ENCODE peak calls at places on chromosomes 3 and 15, in ten cellular contexts. One of them, this sample, is unnamed.

GRCh38 chr3:134367869-134368750 is 6.1 kb downstream of the AMOTL2 start:
- DNase-seq in nephron progenitor cell: no peak
- DNase-seq in fibroblast of the conjunctiva: no peak
- DNase-seq in memory B cell: no peak
- DNase-seq in A673: no peak
- DNase-seq in IMR-90: no peak
- DNase-seq in NCI-H510A: no peak
- DNase-seq in T-helper 2 cell: no peak
- DNase-seq in activated CD8-positive, alpha-beta memory T cell treated with anti-CD3 and anti-CD28 coated beads for 48 hours: no peak
- DNase-seq in ELR: no peak
- DNase-seq in this sample: no peak

GRCh38 chr3:114649331-114649730 is 355.5 kb downstream of the TIGIT start:
- DNase-seq in nephron progenitor cell: no peak
- DNase-seq in fibroblast of the conjunctiva: no peak
- DNase-seq in memory B cell: no peak
- DNase-seq in A673: no peak
- DNase-seq in IMR-90: peak
- DNase-seq in NCI-H510A: no peak
- DNase-seq in T-helper 2 cell: no peak
- DNase-seq in activated CD8-positive, alpha-beta memory T cell treated with anti-CD3 and anti-CD28 coated beads for 48 hours: no peak
- DNase-seq in ELR: peak
- DNase-seq in this sample: peak

GRCh38 chr3:193594946-193595689 is 2.1 kb downstream of the OPA1 start:
- DNase-seq in nephron progenitor cell: no peak
- DNase-seq in fibroblast of the conjunctiva: no peak
- DNase-seq in memory B cell: no peak
- DNase-seq in A673: no peak
- DNase-seq in IMR-90: peak
- DNase-seq in NCI-H510A: no peak
- DNase-seq in T-helper 2 cell: no peak
- DNase-seq in activated CD8-positive, alpha-beta memory T cell treated with anti-CD3 and anti-CD28 coated beads for 48 hours: no peak
- DNase-seq in ELR: peak
- DNase-seq in this sample: no peak

GRCh38 chr3:9402410-9403228 is 5.2 kb downstream of the SETD5 start:
- DNase-seq in nephron progenitor cell: peak
- DNase-seq in fibroblast of the conjunctiva: no peak
- DNase-seq in memory B cell: no peak
- DNase-seq in A673: peak
- DNase-seq in IMR-90: peak
- DNase-seq in NCI-H510A: peak
- DNase-seq in T-helper 2 cell: no peak
- DNase-seq in activated CD8-positive, alpha-beta memory T cell treated with anti-CD3 and anti-CD28 coated beads for 48 hours: no peak
- DNase-seq in ELR: peak
- DNase-seq in this sample: peak

GRCh38 chr3:172173316-172174271 is 134.2 kb downstream of the FNDC3B start:
- DNase-seq in nephron progenitor cell: peak
- DNase-seq in fibroblast of the conjunctiva: no peak
- DNase-seq in memory B cell: no peak
- DNase-seq in A673: no peak
- DNase-seq in IMR-90: no peak
- DNase-seq in NCI-H510A: no peak
- DNase-seq in T-helper 2 cell: peak
- DNase-seq in activated CD8-positive, alpha-beta memory T cell treated with anti-CD3 and anti-CD28 coated beads for 48 hours: no peak
- DNase-seq in ELR: no peak
- DNase-seq in this sample: no peak

GRCh38 chr3:20040476-20041196 is 390 bp downstream of the KAT2B start:
- DNase-seq in nephron progenitor cell: peak
- DNase-seq in fibroblast of the conjunctiva: peak
- DNase-seq in memory B cell: peak
- DNase-seq in A673: peak
- DNase-seq in IMR-90: peak
- DNase-seq in NCI-H510A: peak
- DNase-seq in T-helper 2 cell: peak
- DNase-seq in activated CD8-positive, alpha-beta memory T cell treated with anti-CD3 and anti-CD28 coated beads for 48 hours: peak
- DNase-seq in ELR: peak
- DNase-seq in this sample: peak

GRCh38 chr3:173395412-173396181 is 1.9 kb upstream of the NLGN1 start:
- DNase-seq in nephron progenitor cell: peak
- DNase-seq in fibroblast of the conjunctiva: peak
- DNase-seq in memory B cell: no peak
- DNase-seq in A673: peak
- DNase-seq in IMR-90: peak
- DNase-seq in NCI-H510A: peak
- DNase-seq in T-helper 2 cell: peak
- DNase-seq in activated CD8-positive, alpha-beta memory T cell treated with anti-CD3 and anti-CD28 coated beads for 48 hours: no peak
- DNase-seq in ELR: peak
- DNase-seq in this sample: peak

GRCh38 chr3:168395551-168395950 is 299.8 kb upstream of the GOLIM4 start:
- DNase-seq in nephron progenitor cell: no peak
- DNase-seq in fibroblast of the conjunctiva: no peak
- DNase-seq in memory B cell: no peak
- DNase-seq in A673: no peak
- DNase-seq in IMR-90: no peak
- DNase-seq in NCI-H510A: no peak
- DNase-seq in T-helper 2 cell: no peak
- DNase-seq in activated CD8-positive, alpha-beta memory T cell treated with anti-CD3 and anti-CD28 coated beads for 48 hours: no peak
- DNase-seq in ELR: no peak
- DNase-seq in this sample: no peak

GRCh38 chr3:32423956-32424558 is 32.4 kb downstream of the CMTM7 start:
- DNase-seq in nephron progenitor cell: no peak
- DNase-seq in fibroblast of the conjunctiva: no peak
- DNase-seq in memory B cell: no peak
- DNase-seq in A673: no peak
- DNase-seq in IMR-90: no peak
- DNase-seq in NCI-H510A: no peak
- DNase-seq in T-helper 2 cell: peak
- DNase-seq in activated CD8-positive, alpha-beta memory T cell treated with anti-CD3 and anti-CD28 coated beads for 48 hours: no peak
- DNase-seq in ELR: no peak
- DNase-seq in this sample: no peak

GRCh38 chr15:65410036-65410435 is 12.7 kb downstream of the IGDCC4 start:
- DNase-seq in nephron progenitor cell: no peak
- DNase-seq in fibroblast of the conjunctiva: no peak
- DNase-seq in memory B cell: no peak
- DNase-seq in A673: no peak
- DNase-seq in IMR-90: no peak
- DNase-seq in NCI-H510A: no peak
- DNase-seq in T-helper 2 cell: no peak
- DNase-seq in activated CD8-positive, alpha-beta memory T cell treated with anti-CD3 and anti-CD28 coated beads for 48 hours: no peak
- DNase-seq in ELR: no peak
- DNase-seq in this sample: no peak

GRCh38 chr3:186386883-186387560 is 25.0 kb upstream of the DGKG start:
- DNase-seq in nephron progenitor cell: no peak
- DNase-seq in fibroblast of the conjunctiva: no peak
- DNase-seq in memory B cell: no peak
- DNase-seq in A673: no peak
- DNase-seq in IMR-90: no peak
- DNase-seq in NCI-H510A: no peak
- DNase-seq in T-helper 2 cell: no peak
- DNase-seq in activated CD8-positive, alpha-beta memory T cell treated with anti-CD3 and anti-CD28 coated beads for 48 hours: no peak
- DNase-seq in ELR: no peak
- DNase-seq in this sample: peak

GRCh38 chr3:2268779-2269178 is 170.1 kb downstream of the CNTN4 start:
- DNase-seq in nephron progenitor cell: no peak
- DNase-seq in fibroblast of the conjunctiva: no peak
- DNase-seq in memory B cell: no peak
- DNase-seq in A673: peak
- DNase-seq in IMR-90: no peak
- DNase-seq in NCI-H510A: no peak
- DNase-seq in T-helper 2 cell: no peak
- DNase-seq in activated CD8-positive, alpha-beta memory T cell treated with anti-CD3 and anti-CD28 coated beads for 48 hours: no peak
- DNase-seq in ELR: no peak
- DNase-seq in this sample: peak

GRCh38 chr3:59542276-59542675 is 492.5 kb upstream of the CFAP20DC start:
- DNase-seq in nephron progenitor cell: no peak
- DNase-seq in fibroblast of the conjunctiva: no peak
- DNase-seq in memory B cell: no peak
- DNase-seq in A673: no peak
- DNase-seq in IMR-90: no peak
- DNase-seq in NCI-H510A: no peak
- DNase-seq in T-helper 2 cell: peak
- DNase-seq in activated CD8-positive, alpha-beta memory T cell treated with anti-CD3 and anti-CD28 coated beads for 48 hours: no peak
- DNase-seq in ELR: no peak
- DNase-seq in this sample: no peak

GRCh38 chr3:29186982-29187718 is 93.7 kb upstream of the RBMS3 start:
- DNase-seq in nephron progenitor cell: no peak
- DNase-seq in fibroblast of the conjunctiva: no peak
- DNase-seq in memory B cell: no peak
- DNase-seq in A673: no peak
- DNase-seq in IMR-90: peak
- DNase-seq in NCI-H510A: no peak
- DNase-seq in T-helper 2 cell: no peak
- DNase-seq in activated CD8-positive, alpha-beta memory T cell treated with anti-CD3 and anti-CD28 coated beads for 48 hours: no peak
- DNase-seq in ELR: peak
- DNase-seq in this sample: peak

GRCh38 chr15:49832421-49832980 is 211.7 kb downstream of the DTWD1 start:
- DNase-seq in nephron progenitor cell: peak
- DNase-seq in fibroblast of the conjunctiva: no peak
- DNase-seq in memory B cell: no peak
- DNase-seq in A673: no peak
- DNase-seq in IMR-90: no peak
- DNase-seq in NCI-H510A: no peak
- DNase-seq in T-helper 2 cell: no peak
- DNase-seq in activated CD8-positive, alpha-beta memory T cell treated with anti-CD3 and anti-CD28 coated beads for 48 hours: no peak
- DNase-seq in ELR: peak
- DNase-seq in this sample: peak

GRCh38 chr15:80343610-80344009 is 60.6 kb upstream of the ARNT2 start:
- DNase-seq in nephron progenitor cell: no peak
- DNase-seq in fibroblast of the conjunctiva: no peak
- DNase-seq in memory B cell: no peak
- DNase-seq in A673: no peak
- DNase-seq in IMR-90: peak
- DNase-seq in NCI-H510A: no peak
- DNase-seq in T-helper 2 cell: no peak
- DNase-seq in activated CD8-positive, alpha-beta memory T cell treated with anti-CD3 and anti-CD28 coated beads for 48 hours: no peak
- DNase-seq in ELR: no peak
- DNase-seq in this sample: no peak

GRCh38 chr15:66041276-66041675 is 172.0 kb downstream of the RAB11A start:
- DNase-seq in nephron progenitor cell: no peak
- DNase-seq in fibroblast of the conjunctiva: no peak
- DNase-seq in memory B cell: no peak
- DNase-seq in A673: no peak
- DNase-seq in IMR-90: no peak
- DNase-seq in NCI-H510A: no peak
- DNase-seq in T-helper 2 cell: no peak
- DNase-seq in activated CD8-positive, alpha-beta memory T cell treated with anti-CD3 and anti-CD28 coated beads for 48 hours: no peak
- DNase-seq in ELR: no peak
- DNase-seq in this sample: no peak

GRCh38 chr3:41900265-41900664 is 61.6 kb downstream of the ULK4 start:
- DNase-seq in nephron progenitor cell: no peak
- DNase-seq in fibroblast of the conjunctiva: no peak
- DNase-seq in memory B cell: no peak
- DNase-seq in A673: no peak
- DNase-seq in IMR-90: peak
- DNase-seq in NCI-H510A: no peak
- DNase-seq in T-helper 2 cell: no peak
- DNase-seq in activated CD8-positive, alpha-beta memory T cell treated with anti-CD3 and anti-CD28 coated beads for 48 hours: no peak
- DNase-seq in ELR: peak
- DNase-seq in this sample: peak

GRCh38 chr15:84789762-84790161 is 27.4 kb upstream of the ALPK3 start:
- DNase-seq in nephron progenitor cell: no peak
- DNase-seq in fibroblast of the conjunctiva: no peak
- DNase-seq in memory B cell: no peak
- DNase-seq in A673: no peak
- DNase-seq in IMR-90: no peak
- DNase-seq in NCI-H510A: no peak
- DNase-seq in T-helper 2 cell: no peak
- DNase-seq in activated CD8-positive, alpha-beta memory T cell treated with anti-CD3 and anti-CD28 coated beads for 48 hours: no peak
- DNase-seq in ELR: no peak
- DNase-seq in this sample: no peak

GRCh38 chr3:195757371-195757770 is 36.6 kb downstream of the MUC20 start:
- DNase-seq in nephron progenitor cell: no peak
- DNase-seq in fibroblast of the conjunctiva: no peak
- DNase-seq in memory B cell: no peak
- DNase-seq in A673: no peak
- DNase-seq in IMR-90: no peak
- DNase-seq in NCI-H510A: no peak
- DNase-seq in T-helper 2 cell: no peak
- DNase-seq in activated CD8-positive, alpha-beta memory T cell treated with anti-CD3 and anti-CD28 coated beads for 48 hours: no peak
- DNase-seq in ELR: no peak
- DNase-seq in this sample: no peak

GRCh38 chr15:99137111-99137546 is 32.2 kb downstream of the SYNM start:
- DNase-seq in nephron progenitor cell: no peak
- DNase-seq in fibroblast of the conjunctiva: no peak
- DNase-seq in memory B cell: no peak
- DNase-seq in A673: no peak
- DNase-seq in IMR-90: no peak
- DNase-seq in NCI-H510A: peak
- DNase-seq in T-helper 2 cell: no peak
- DNase-seq in activated CD8-positive, alpha-beta memory T cell treated with anti-CD3 and anti-CD28 coated beads for 48 hours: no peak
- DNase-seq in ELR: no peak
- DNase-seq in this sample: no peak

GRCh38 chr15:50315814-50316630 is 39.0 kb downstream of the GABPB1 start:
- DNase-seq in nephron progenitor cell: no peak
- DNase-seq in fibroblast of the conjunctiva: peak
- DNase-seq in memory B cell: no peak
- DNase-seq in A673: peak
- DNase-seq in IMR-90: peak
- DNase-seq in NCI-H510A: no peak
- DNase-seq in T-helper 2 cell: peak
- DNase-seq in activated CD8-positive, alpha-beta memory T cell treated with anti-CD3 and anti-CD28 coated beads for 48 hours: no peak
- DNase-seq in ELR: peak
- DNase-seq in this sample: peak

GRCh38 chr3:155248531-155249187 is 44.8 kb downstream of the STRIT1 start:
- DNase-seq in nephron progenitor cell: no peak
- DNase-seq in fibroblast of the conjunctiva: no peak
- DNase-seq in memory B cell: no peak
- DNase-seq in A673: no peak
- DNase-seq in IMR-90: no peak
- DNase-seq in NCI-H510A: no peak
- DNase-seq in T-helper 2 cell: no peak
- DNase-seq in activated CD8-positive, alpha-beta memory T cell treated with anti-CD3 and anti-CD28 coated beads for 48 hours: no peak
- DNase-seq in ELR: no peak
- DNase-seq in this sample: no peak